ENCODE peak calls at places on chromosomes 1 and 21, in six cellular contexts. J is prostate gland, R is H1, E is spleen, Z is uterus, F is K562. T is an unnamed sample.
A peak's percentile ranks its signal among the peaks of the same experiment; 100 is the strongest.

GRCh38 chr1:9909222-9910046 is 635 bp downstream of the CTNNBIP1 start:
- DNase-seq in F (peak; percentile 40), R (no peak), E (peak; percentile 93), J (no peak), Z (peak; percentile 39), T (peak; percentile 34)

GRCh38 chr1:19799877-19800804 is at the start of gene TMCO4:
- DNase-seq in F (no peak), E (peak; percentile 89), Z (peak; percentile 35), R (no peak), J (peak; percentile 38), T (peak; percentile 65)

GRCh38 chr1:63792152-63792551 is 18.3 kb downstream of the ROR1 start:
- DNase-seq in F (no peak), E (no peak), J (no peak), Z (no peak), R (no peak), T (no peak)

GRCh38 chr1:204627436-204627835 is 58.1 kb downstream of the LRRN2 start:
- DNase-seq in E (no peak), Z (no peak), F (no peak), J (no peak), R (no peak), T (no peak)

GRCh38 chr1:76330993-76331603 is 256.6 kb downstream of the ST6GALNAC3 start:
- DNase-seq in Z (no peak), E (no peak), J (peak; percentile 17), F (peak; percentile 53), R (no peak), T (peak; percentile 26)

GRCh38 chr1:19390901-19391595 is 78.9 kb downstream of the SLC66A1 start:
- DNase-seq in F (peak; percentile 62), J (peak; percentile 63), R (no peak), E (peak; percentile 79), Z (peak; percentile 73), T (peak; percentile 71)

GRCh38 chr1:200173097-200173629 is 145.7 kb downstream of the NR5A2 start:
- DNase-seq in F (no peak), J (no peak), R (no peak), E (no peak), Z (no peak), T (no peak)

GRCh38 chr1:234726359-234726836 is 116.4 kb upstream of the IRF2BP2 start:
- DNase-seq in R (no peak), J (peak; percentile 68), Z (no peak), F (no peak), E (no peak), T (no peak)

GRCh38 chr21:15282666-15283065 is 217.9 kb upstream of the NRIP1 start:
- DNase-seq in E (no peak), F (no peak), R (no peak), Z (no peak), J (no peak), T (no peak)

GRCh38 chr21:46555225-46555617 is 49.7 kb downstream of the S100B start:
- DNase-seq in Z (no peak), J (no peak), R (peak; percentile 40), E (peak; percentile 59), F (no peak), T (no peak)

GRCh38 chr21:46555678-46556077 is 49.2 kb downstream of the S100B start:
- DNase-seq in F (no peak), R (no peak), J (no peak), E (no peak), Z (no peak), T (no peak)

GRCh38 chr21:46552865-46553379 is 52.0 kb downstream of the S100B start:
- DNase-seq in E (no peak), R (no peak), J (no peak), Z (no peak), F (no peak), T (no peak)

GRCh38 chr21:46554431-46555224 is 50.3 kb downstream of the S100B start:
- DNase-seq in R (peak; percentile 39), J (no peak), F (no peak), E (peak; percentile 69), Z (no peak), T (no peak)

GRCh38 chr21:46553993-46554392 is 50.9 kb downstream of the S100B start:
- DNase-seq in F (no peak), J (no peak), Z (no peak), R (no peak), E (peak; percentile 58), T (no peak)
- H3K36me3 ChIP-seq in F (peaks cover 42% of the 10 kb centered on the region), J (peaks cover 4% of the 10 kb centered on the region), Z (no peaks in the 10 kb centered on the region), R (peaks cover 3% of the 10 kb centered on the region), E (peaks cover 97% of the 10 kb centered on the region), T (no peaks in the 10 kb centered on the region)

GRCh38 chr1:154502742-154503111 is 515 bp upstream of the SHE start:
- DNase-seq in F (no peak), J (no peak), Z (no peak), E (peak; percentile 74), R (peak; percentile 75), T (no peak)
- H3K27ac ChIP-seq in F (no peak overlapping the region), J (no peak overlapping the region), Z (no peak overlapping the region), E (peak overlapping the region; percentile 85), R (no peak overlapping the region), T (peak overlapping the region; percentile 62)

GRCh38 chr1:236733654-236734053 is 47.4 kb downstream of the ACTN2 start:
- DNase-seq in E (no peak), J (no peak), Z (no peak), R (no peak), F (no peak), T (no peak)

GRCh38 chr1:236736761-236737160 is 50.5 kb downstream of the ACTN2 start:
- DNase-seq in Z (no peak), R (no peak), J (no peak), F (no peak), E (no peak), T (no peak)

GRCh38 chr1:236728752-236729151 is 42.5 kb downstream of the ACTN2 start:
- DNase-seq in E (no peak), J (no peak), R (no peak), Z (no peak), F (no peak), T (no peak)

DNA sequence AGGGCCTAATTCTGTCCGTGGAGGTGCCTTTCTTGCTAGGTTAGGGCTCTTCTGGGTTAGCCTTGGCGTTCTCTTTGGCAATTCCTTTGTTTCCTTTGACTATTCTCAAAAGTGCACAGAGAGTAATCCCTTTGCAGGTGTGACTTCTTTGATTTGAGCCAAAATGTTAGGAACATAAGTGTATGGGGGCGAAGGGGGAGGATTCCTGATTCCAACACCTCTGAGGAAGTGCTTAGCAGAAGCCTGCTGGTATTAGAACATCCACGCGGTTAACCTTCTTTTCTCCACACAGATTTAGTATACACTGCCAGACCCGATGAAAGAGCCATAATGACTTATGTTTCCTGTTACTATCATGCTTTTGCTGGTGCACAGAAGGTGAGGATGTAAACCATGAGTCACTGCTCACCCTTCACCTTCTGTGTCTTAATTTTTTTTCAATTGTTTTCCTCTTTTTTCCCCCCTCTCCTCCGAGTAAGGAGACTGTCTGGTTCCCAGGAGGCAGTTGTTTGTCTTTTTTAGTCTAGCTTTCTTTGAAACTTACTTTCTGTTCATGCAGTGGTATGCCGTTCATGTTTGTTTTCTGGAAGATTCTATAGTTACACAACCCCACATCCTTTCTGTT is 48.0 kb downstream of the ACTN2 start:
- DNase-seq in R (no peak), J (no peak), E (no peak), Z (no peak), F (no peak), T (no peak)
- TF ChIP-seq POLR2A in R (no peak), J (no peak), E (no peak), Z (no peak), F (no peak), T (no peak)

GRCh38 chr1:93206567-93206954 is 26.0 kb downstream of the CCDC18 start:
- DNase-seq in F (no peak), R (no peak), Z (no peak), E (no peak), J (no peak), T (no peak)

GRCh38 chr1:93200086-93200620 is 19.6 kb downstream of the CCDC18 start:
- DNase-seq in E (no peak), R (no peak), J (no peak), F (no peak), Z (no peak), T (no peak)

GRCh38 chr1:93200714-93201113 is 20.2 kb downstream of the CCDC18 start:
- DNase-seq in Z (no peak), E (no peak), F (no peak), R (no peak), J (no peak), T (no peak)

GRCh38 chr1:93207211-93207610 is 26.7 kb downstream of the CCDC18 start:
- DNase-seq in Z (no peak), E (no peak), J (no peak), F (no peak), R (no peak), T (no peak)

DNA sequence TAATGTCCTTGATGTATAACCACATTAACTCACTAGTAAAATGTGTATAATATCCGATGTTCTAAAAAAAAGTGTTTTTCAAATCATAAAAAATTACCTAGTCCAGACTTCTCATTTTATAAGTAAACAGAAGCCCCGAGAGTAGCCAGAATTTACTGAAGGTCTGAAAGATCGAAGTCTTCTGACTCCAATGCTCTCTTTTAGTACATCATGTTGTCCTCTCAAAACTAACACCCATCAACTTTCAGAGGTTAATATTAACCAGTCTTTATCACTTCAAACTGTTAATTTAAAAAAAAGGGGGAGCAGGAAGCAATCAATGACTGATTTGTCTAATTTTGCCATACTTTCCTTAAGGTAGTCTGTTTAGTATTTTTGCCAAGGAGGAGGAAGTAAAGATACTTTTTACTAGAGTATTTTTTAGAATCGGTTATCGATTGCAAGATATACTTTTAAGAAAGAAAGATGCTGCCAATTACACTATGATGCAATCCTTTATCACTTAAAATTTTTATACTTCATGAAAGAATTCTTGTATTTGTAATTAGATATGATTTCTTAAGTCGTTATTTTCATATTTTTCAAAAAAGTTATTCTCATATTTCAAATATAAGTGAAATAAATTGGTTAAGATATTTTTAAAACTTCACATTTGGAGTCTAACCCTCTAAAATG is 25.5 kb downstream of the CCDC18 start:
- DNase-seq in F (no peak), R (no peak), J (no peak), Z (no peak), E (no peak), T (no peak)
- H3K36me3 ChIP-seq in F (peaks cover 69% of the 10 kb centered on the region), R (peaks cover 5% of the 10 kb centered on the region), J (no peaks in the 10 kb centered on the region), Z (no peaks in the 10 kb centered on the region), E (peaks cover 67% of the 10 kb centered on the region), T (no peaks in the 10 kb centered on the region)

DNA sequence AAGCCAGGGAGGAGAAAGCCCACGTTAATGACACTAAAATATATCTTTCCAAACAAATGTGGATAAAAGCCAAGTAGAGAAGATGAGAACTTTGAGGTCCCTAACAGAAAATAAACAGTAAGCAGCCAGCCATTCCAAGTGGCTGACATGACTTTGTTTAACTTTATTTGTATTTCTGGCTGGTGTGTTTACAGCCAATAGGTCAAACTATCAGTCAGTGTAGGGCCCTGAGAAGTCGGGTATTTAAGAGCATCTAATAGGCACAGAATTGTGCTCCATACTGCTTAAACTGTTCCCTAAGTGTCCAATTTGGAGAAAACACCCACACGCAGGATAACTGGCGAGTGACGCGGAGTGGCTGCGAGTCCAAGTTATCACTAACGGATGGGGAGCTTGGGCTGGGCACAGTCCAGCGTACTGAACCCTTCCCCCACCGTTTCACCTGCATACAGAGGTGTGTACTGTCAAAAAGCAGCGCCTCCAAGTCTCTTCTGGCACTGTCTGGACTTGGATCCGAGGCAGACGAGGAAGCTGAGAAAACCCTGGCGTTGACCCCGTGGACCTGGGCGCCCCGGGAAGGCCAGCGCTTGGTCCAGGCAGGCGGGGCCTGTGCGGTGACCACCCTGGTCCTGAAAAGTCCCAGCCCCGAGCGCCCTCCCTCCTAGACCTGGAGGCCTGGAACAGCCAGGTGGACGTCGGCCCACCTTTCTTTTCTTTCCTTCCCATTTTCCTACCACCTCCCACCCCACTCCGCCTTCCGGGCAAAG is 662 bp upstream of the LGALS8 start:
- DNase-seq in F (no peak), R (peak; percentile 63), J (peak; percentile 58), Z (peak; percentile 33), E (no peak), T (peak; percentile 50)
- H3K27ac ChIP-seq in F (peak overlapping the region; percentile 79), R (no peak overlapping the region), J (peak overlapping the region; percentile 85), Z (peak overlapping the region; percentile 91), E (peak overlapping the region; percentile 97), T (peak overlapping the region; percentile 94)